ENCODE peak calls at places on chromosomes 13 and 19, in eight cellular contexts. W, R, E, O, A, Y, K and U are unnamed samples.
A peak's percentile ranks its signal among the peaks of the same experiment; 100 is the strongest.

GRCh38 chr13:112933649-112934048 is 35.4 kb upstream of the MCF2L start:
- DNase-seq in Y (no peak), A (no peak), O (no peak), W (no peak), E (no peak), R (no peak), K (no peak), U (no peak)

GRCh38 chr19:53015730-53016129 is 2.0 kb downstream of the ERVV-1 start:
- DNase-seq in R (no peak), K (no peak), W (no peak), E (no peak), O (no peak), A (no peak), Y (no peak), U (no peak)

GRCh38 chr13:110377178-110378175 is 70.4 kb downstream of the COL4A2 start:
- DNase-seq in R (peak; percentile 75), A (no peak), Y (peak; percentile 23), W (no peak), K (no peak), E (no peak), O (no peak), U (no peak)

GRCh38 chr19:55257461-55258411 is 1.1 kb downstream of the PPP6R1 start:
- DNase-seq in A (no peak), W (no peak), E (no peak), K (peak; percentile 13), R (peak; percentile 43), O (no peak), Y (peak; percentile 94), U (no peak)

GRCh38 chr19:3073159-3073563 is 10.9 kb upstream of the TLE5 start:
- DNase-seq in E (no peak), Y (peak; percentile 79), O (no peak), K (peak; percentile 60), W (no peak), R (peak; percentile 72), A (no peak), U (no peak)

GRCh38 chr13:97522243-97522642 is 88.3 kb downstream of the RAP2A start:
- DNase-seq in Y (no peak), A (no peak), K (no peak), R (no peak), O (no peak), W (no peak), E (no peak), U (no peak)

GRCh38 chr13:24997367-24997967 is 98.5 kb upstream of the PABPC3 start:
- DNase-seq in E (no peak), W (no peak), O (peak; percentile 43), A (no peak), R (peak; percentile 42), K (peak; percentile 45), Y (no peak), U (no peak)

GRCh38 chr19:7366701-7367420 is 18.1 kb downstream of the ARHGEF18 start:
- DNase-seq in W (no peak), A (no peak), O (peak; percentile 80), R (peak; percentile 66), E (no peak), Y (no peak), K (peak; percentile 73), U (no peak)

GRCh38 chr13:99124695-99125334 is 75.8 kb upstream of the UBAC2 start:
- DNase-seq in W (no peak), Y (peak; percentile 73), E (no peak), O (peak; percentile 62), R (peak; percentile 64), A (no peak), K (no peak), U (no peak)

GRCh38 chr19:17468302-17469091 is 1.8 kb upstream of the SLC27A1 start:
- DNase-seq in K (peak; percentile 80), Y (peak; percentile 31), W (no peak), R (no peak), A (peak; percentile 52), O (no peak), E (no peak), U (no peak)

GRCh38 chr19:41936416-41936850 is 8.2 kb upstream of the ERFL start:
- DNase-seq in O (no peak), E (no peak), K (no peak), R (no peak), W (no peak), A (no peak), Y (peak; percentile 97), U (peak; percentile 38)

GRCh38 chr19:54388001-54388802 is 23.5 kb upstream of the LAIR1 start:
- DNase-seq in Y (peak; percentile 65), O (peak; percentile 51), E (no peak), W (no peak), K (no peak), A (no peak), R (no peak), U (no peak)

GRCh38 chr19:29690842-29691241 is 24.2 kb downstream of the C19orf12 start:
- DNase-seq in W (peak; percentile 34), K (peak; percentile 77), R (peak; percentile 76), Y (peak; percentile 61), O (peak; percentile 64), A (no peak), E (no peak), U (peak; percentile 38)

GRCh38 chr13:114161644-114162532 is 17.2 kb upstream of the CFAP97D2 start:
- DNase-seq in R (peak; percentile 41), W (no peak), E (no peak), O (no peak), A (no peak), Y (peak; percentile 93), K (no peak), U (no peak)